ENCODE peak calls at places on chromosome 7, in eight cellular contexts. One of them, this sample, is unnamed.

GRCh38 chr7:44093102-44093641 is 10.8 kb upstream of the POLM start:
- DNase-seq in endothelial cell: no peak
- DNase-seq in NCI-H1048: no peak
- DNase-seq in RPMI8226: no peak
- DNase-seq in HT1080: no peak
- DNase-seq in naive B cell: no peak
- DNase-seq in hepatocyte: no peak
- DNase-seq in NCI-H1105: no peak
- DNase-seq in this sample: no peak

GRCh38 chr7:30682131-30683083 is at the start of gene CRHR2:
- DNase-seq in endothelial cell: peak
- DNase-seq in NCI-H1048: no peak
- DNase-seq in RPMI8226: no peak
- DNase-seq in HT1080: no peak
- DNase-seq in naive B cell: no peak
- DNase-seq in hepatocyte: peak
- DNase-seq in NCI-H1105: peak
- DNase-seq in this sample: no peak

GRCh38 chr7:36943591-36944430 is 219.5 kb upstream of the AOAH start:
- DNase-seq in endothelial cell: no peak
- DNase-seq in NCI-H1048: no peak
- DNase-seq in RPMI8226: no peak
- DNase-seq in HT1080: no peak
- DNase-seq in naive B cell: peak
- DNase-seq in hepatocyte: no peak
- DNase-seq in NCI-H1105: no peak
- DNase-seq in this sample: no peak

GRCh38 chr7:38548605-38549004 is 82.6 kb downstream of the AMPH start:
- DNase-seq in endothelial cell: no peak
- DNase-seq in NCI-H1048: no peak
- DNase-seq in RPMI8226: no peak
- DNase-seq in HT1080: no peak
- DNase-seq in naive B cell: no peak
- DNase-seq in hepatocyte: no peak
- DNase-seq in NCI-H1105: no peak
- DNase-seq in this sample: no peak

GRCh38 chr7:85630904-85631582 is 444.2 kb upstream of the SEMA3D start:
- DNase-seq in endothelial cell: no peak
- DNase-seq in NCI-H1048: no peak
- DNase-seq in RPMI8226: no peak
- DNase-seq in HT1080: peak
- DNase-seq in naive B cell: no peak
- DNase-seq in hepatocyte: no peak
- DNase-seq in NCI-H1105: no peak
- DNase-seq in this sample: no peak

GRCh38 chr7:70856889-70857511 is 274.9 kb upstream of the GALNT17 start:
- DNase-seq in endothelial cell: peak
- DNase-seq in NCI-H1048: peak
- DNase-seq in RPMI8226: peak
- DNase-seq in HT1080: peak
- DNase-seq in naive B cell: peak
- DNase-seq in hepatocyte: peak
- DNase-seq in NCI-H1105: peak
- DNase-seq in this sample: peak

GRCh38 chr7:24812313-24812945 is 55.2 kb upstream of the GSDME start:
- DNase-seq in endothelial cell: peak
- DNase-seq in NCI-H1048: no peak
- DNase-seq in RPMI8226: peak
- DNase-seq in HT1080: peak
- DNase-seq in naive B cell: peak
- DNase-seq in hepatocyte: peak
- DNase-seq in NCI-H1105: peak
- DNase-seq in this sample: peak

GRCh38 chr7:130365511-130366441 is 14.5 kb upstream of the CPA1 start:
- DNase-seq in endothelial cell: no peak
- DNase-seq in NCI-H1048: no peak
- DNase-seq in RPMI8226: peak
- DNase-seq in HT1080: peak
- DNase-seq in naive B cell: no peak
- DNase-seq in hepatocyte: no peak
- DNase-seq in NCI-H1105: peak
- DNase-seq in this sample: no peak

GRCh38 chr7:50733552-50733951 is 49.1 kb downstream of the GRB10 start:
- DNase-seq in endothelial cell: no peak
- DNase-seq in NCI-H1048: no peak
- DNase-seq in RPMI8226: no peak
- DNase-seq in HT1080: peak
- DNase-seq in naive B cell: no peak
- DNase-seq in hepatocyte: peak
- DNase-seq in NCI-H1105: no peak
- DNase-seq in this sample: no peak

GRCh38 chr7:48025630-48026029 is 3.3 kb downstream of the SUN3 start:
- DNase-seq in endothelial cell: no peak
- DNase-seq in NCI-H1048: no peak
- DNase-seq in RPMI8226: no peak
- DNase-seq in HT1080: no peak
- DNase-seq in naive B cell: no peak
- DNase-seq in hepatocyte: peak
- DNase-seq in NCI-H1105: no peak
- DNase-seq in this sample: no peak

GRCh38 chr7:45001138-45001694 is 1.2 kb downstream of the CCM2 start:
- DNase-seq in endothelial cell: no peak
- DNase-seq in NCI-H1048: no peak
- DNase-seq in RPMI8226: peak
- DNase-seq in HT1080: no peak
- DNase-seq in naive B cell: peak
- DNase-seq in hepatocyte: peak
- DNase-seq in NCI-H1105: peak
- DNase-seq in this sample: peak

GRCh38 chr7:45569290-45569685 is 4.9 kb upstream of the ADCY1 start:
- DNase-seq in endothelial cell: no peak
- DNase-seq in NCI-H1048: no peak
- DNase-seq in RPMI8226: no peak
- DNase-seq in HT1080: no peak
- DNase-seq in naive B cell: no peak
- DNase-seq in hepatocyte: no peak
- DNase-seq in NCI-H1105: no peak
- DNase-seq in this sample: no peak

GRCh38 chr7:22219739-22220493 is 137.0 kb downstream of the RAPGEF5 start:
- DNase-seq in endothelial cell: no peak
- DNase-seq in NCI-H1048: no peak
- DNase-seq in RPMI8226: no peak
- DNase-seq in HT1080: peak
- DNase-seq in naive B cell: no peak
- DNase-seq in hepatocyte: no peak
- DNase-seq in NCI-H1105: no peak
- DNase-seq in this sample: no peak

GRCh38 chr7:12706900-12707536 is 19.6 kb downstream of the ARL4A start:
- DNase-seq in endothelial cell: no peak
- DNase-seq in NCI-H1048: no peak
- DNase-seq in RPMI8226: no peak
- DNase-seq in HT1080: peak
- DNase-seq in naive B cell: no peak
- DNase-seq in hepatocyte: no peak
- DNase-seq in NCI-H1105: no peak
- DNase-seq in this sample: no peak

GRCh38 chr7:84697506-84697905 is 489.4 kb downstream of the SEMA3D start:
- DNase-seq in endothelial cell: no peak
- DNase-seq in NCI-H1048: no peak
- DNase-seq in RPMI8226: no peak
- DNase-seq in HT1080: peak
- DNase-seq in naive B cell: no peak
- DNase-seq in hepatocyte: no peak
- DNase-seq in NCI-H1105: no peak
- DNase-seq in this sample: no peak

GRCh38 chr7:44147026-44147881 is 6.1 kb upstream of the MYL7 start:
- DNase-seq in endothelial cell: no peak
- DNase-seq in NCI-H1048: no peak
- DNase-seq in RPMI8226: no peak
- DNase-seq in HT1080: no peak
- DNase-seq in naive B cell: no peak
- DNase-seq in hepatocyte: peak
- DNase-seq in NCI-H1105: no peak
- DNase-seq in this sample: no peak

GRCh38 chr7:79471283-79471682 is 17.8 kb upstream of the MAGI2 start:
- DNase-seq in endothelial cell: no peak
- DNase-seq in NCI-H1048: no peak
- DNase-seq in RPMI8226: no peak
- DNase-seq in HT1080: no peak
- DNase-seq in naive B cell: no peak
- DNase-seq in hepatocyte: no peak
- DNase-seq in NCI-H1105: no peak
- DNase-seq in this sample: no peak

GRCh38 chr7:158357898-158358821 is 229.5 kb downstream of the PTPRN2 start:
- DNase-seq in endothelial cell: no peak
- DNase-seq in NCI-H1048: no peak
- DNase-seq in RPMI8226: no peak
- DNase-seq in HT1080: no peak
- DNase-seq in naive B cell: no peak
- DNase-seq in hepatocyte: no peak
- DNase-seq in NCI-H1105: no peak
- DNase-seq in this sample: no peak

GRCh38 chr7:13979671-13980438 is 9.6 kb downstream of the ETV1 start:
- DNase-seq in endothelial cell: no peak
- DNase-seq in NCI-H1048: no peak
- DNase-seq in RPMI8226: no peak
- DNase-seq in HT1080: no peak
- DNase-seq in naive B cell: no peak
- DNase-seq in hepatocyte: no peak
- DNase-seq in NCI-H1105: no peak
- DNase-seq in this sample: no peak

GRCh38 chr7:67878808-67879207 is 882.2 kb downstream of the TYW1 start:
- DNase-seq in endothelial cell: no peak
- DNase-seq in NCI-H1048: no peak
- DNase-seq in RPMI8226: no peak
- DNase-seq in HT1080: no peak
- DNase-seq in naive B cell: no peak
- DNase-seq in hepatocyte: no peak
- DNase-seq in NCI-H1105: no peak
- DNase-seq in this sample: no peak

GRCh38 chr7:129959480-129960332 is 6.9 kb upstream of the UBE2H start:
- DNase-seq in endothelial cell: no peak
- DNase-seq in NCI-H1048: no peak
- DNase-seq in RPMI8226: no peak
- DNase-seq in HT1080: peak
- DNase-seq in naive B cell: peak
- DNase-seq in hepatocyte: no peak
- DNase-seq in NCI-H1105: no peak
- DNase-seq in this sample: no peak

This sample was measured in Karpas-422.